ENCODE peak calls at places on chromosomes 7 and 10, in five cellular contexts. One of them, this sample, is unnamed.

GRCh38 chr7:139046143-139046542 is 10.3 kb upstream of the ZC3HAV1L start:
- DNase-seq in cardiac fibroblast: no peak
- DNase-seq in MV-4-11: no peak
- DNase-seq in NCI-H748 treated with DMSO at 0.1 percent for 48 hours: peak; percentile 60
- DNase-seq in aorta: no peak
- DNase-seq in this sample: no peak

GRCh38 chr7:45082031-45082830 is 6.5 kb downstream of the NACAD start:
- DNase-seq in cardiac fibroblast: peak; percentile 29
- DNase-seq in MV-4-11: no peak
- DNase-seq in NCI-H748 treated with DMSO at 0.1 percent for 48 hours: no peak
- DNase-seq in aorta: peak; percentile 59
- DNase-seq in this sample: no peak

GRCh38 chr10:131982796-131983195 is 1.1 kb upstream of the BNIP3 start:
- DNase-seq in cardiac fibroblast: no peak
- DNase-seq in MV-4-11: no peak
- DNase-seq in aorta: no peak
- DNase-seq in NCI-H748 treated with DMSO at 0.1 percent for 48 hours: no peak
- DNase-seq in this sample: no peak

GRCh38 chr7:121872831-121873764 is at the start of gene PTPRZ1:
- DNase-seq in cardiac fibroblast: peak; percentile 18
- DNase-seq in NCI-H748 treated with DMSO at 0.1 percent for 48 hours: peak; percentile 30
- DNase-seq in MV-4-11: no peak
- DNase-seq in aorta: peak; percentile 76
- DNase-seq in this sample: no peak

GRCh38 chr10:8510471-8510870 is 456.0 kb downstream of the GATA3 start:
- DNase-seq in NCI-H748 treated with DMSO at 0.1 percent for 48 hours: no peak
- DNase-seq in cardiac fibroblast: no peak
- DNase-seq in aorta: no peak
- DNase-seq in MV-4-11: no peak
- DNase-seq in this sample: no peak

GRCh38 chr10:114499630-114500190 is 95.4 kb upstream of the AFAP1L2 start:
- DNase-seq in MV-4-11: no peak
- DNase-seq in cardiac fibroblast: no peak
- DNase-seq in aorta: no peak
- DNase-seq in NCI-H748 treated with DMSO at 0.1 percent for 48 hours: no peak
- DNase-seq in this sample: no peak

GRCh38 chr7:27793780-27794179 is 53.8 kb downstream of the TAX1BP1 start:
- DNase-seq in aorta: no peak
- DNase-seq in NCI-H748 treated with DMSO at 0.1 percent for 48 hours: no peak
- DNase-seq in MV-4-11: no peak
- DNase-seq in cardiac fibroblast: peak; percentile 38
- DNase-seq in this sample: no peak

GRCh38 chr7:98329100-98329871 is 47.8 kb downstream of the BRI3 start:
- DNase-seq in cardiac fibroblast: peak; percentile 78
- DNase-seq in aorta: no peak
- DNase-seq in NCI-H748 treated with DMSO at 0.1 percent for 48 hours: no peak
- DNase-seq in MV-4-11: no peak
- DNase-seq in this sample: no peak

GRCh38 chr7:152865011-152865410 is 105.5 kb downstream of the ACTR3B start:
- DNase-seq in cardiac fibroblast: no peak
- DNase-seq in aorta: no peak
- DNase-seq in MV-4-11: no peak
- DNase-seq in NCI-H748 treated with DMSO at 0.1 percent for 48 hours: no peak
- DNase-seq in this sample: no peak

GRCh38 chr10:28281726-28282325 is 21.0 kb downstream of the MPP7 start:
- DNase-seq in cardiac fibroblast: no peak
- DNase-seq in aorta: no peak
- DNase-seq in NCI-H748 treated with DMSO at 0.1 percent for 48 hours: no peak
- DNase-seq in MV-4-11: no peak
- DNase-seq in this sample: no peak

GRCh38 chr10:131354380-131354779 is 42.9 kb upstream of the TCERG1L start:
- DNase-seq in cardiac fibroblast: peak; percentile 2
- DNase-seq in MV-4-11: no peak
- DNase-seq in aorta: no peak
- DNase-seq in NCI-H748 treated with DMSO at 0.1 percent for 48 hours: no peak
- DNase-seq in this sample: no peak

This sample was measured in Panc1.